ENCODE peak calls at places on chromosomes 4 and X, in eight cellular contexts. Q is HEK293T; C is activated T-cell treated with anti-CD3 and anti-CD28 coated beads, Interleukin-2, amount 50 U/mL, for 1 hour; D is non-pigmented ciliary epithelial cell; V is coronary artery; F is AG09319; L is iPS DF 19.7; Y is heart left ventricle. W is an unnamed sample.

GRCh38 chr4:129578336-129578735 is 482.4 kb downstream of the C4orf33 start:
- DNase-seq in L (no peak), V (no peak), Q (no peak), Y (no peak), C (no peak), D (no peak), F (no peak), W (no peak)

GRCh38 chr4:37938208-37938607 is 22.0 kb upstream of the PTTG2 start:
- DNase-seq in Y (no peak), F (no peak), L (no peak), V (no peak), C (no peak), D (no peak), Q (no peak), W (no peak)

GRCh38 chrX:33014086-33014485 is 197.3 kb downstream of the DMD start:
- DNase-seq in Y (no peak), C (no peak), Q (no peak), F (no peak), D (no peak), L (no peak), V (no peak), W (no peak)

GRCh38 chr4:143356493-143356892 is 19.8 kb downstream of the GAB1 start:
- DNase-seq in L (no peak), Y (no peak), C (no peak), Q (no peak), F (no peak), D (no peak), V (no peak), W (no peak)

GRCh38 chr4:124202106-124202505 is 510.4 kb downstream of the ANKRD50 start:
- DNase-seq in Q (no peak), C (no peak), F (no peak), Y (no peak), D (no peak), L (no peak), V (no peak), W (no peak)

GRCh38 chr4:156672492-156672891 is 299.1 kb downstream of the PDGFC start:
- DNase-seq in Q (no peak), V (no peak), F (no peak), C (no peak), L (no peak), Y (no peak), D (no peak), W (no peak)

GRCh38 chr4:168871686-168872085 is 138.4 kb downstream of the CBR4 start:
- DNase-seq in D (no peak), F (no peak), C (no peak), Q (no peak), V (no peak), L (no peak), Y (no peak), W (no peak)

GRCh38 chr4:47623916-47624554 is 139.0 kb downstream of the ATP10D start:
- DNase-seq in L (no peak), D (peak), Q (no peak), Y (no peak), V (no peak), F (no peak), C (no peak), W (no peak)

GRCh38 chrX:150035531-150035930 is 97.2 kb upstream of the EOLA2 start:
- DNase-seq in Q (no peak), D (no peak), L (no peak), Y (no peak), V (no peak), C (no peak), F (no peak), W (no peak)

GRCh38 chr4:73853246-73853704 is at the start of gene PF4V1:
- DNase-seq in V (no peak), D (no peak), F (no peak), C (no peak), L (no peak), Q (no peak), Y (no peak), W (no peak)

GRCh38 chr4:41505161-41505653 is 32.8 kb upstream of the LIMCH1 start:
- DNase-seq in D (no peak), F (no peak), Y (peak), C (no peak), L (no peak), Q (no peak), V (peak), W (no peak)

GRCh38 chr4:41878991-41879491 is 56.2 kb upstream of the TMEM33 start:
- DNase-seq in L (no peak), Y (no peak), V (no peak), Q (no peak), F (no peak), D (no peak), C (no peak), W (no peak)

GRCh38 chrX:39002466-39002865 is 201.2 kb downstream of the MID1IP1 start:
- DNase-seq in Q (no peak), D (no peak), F (no peak), L (no peak), V (no peak), C (no peak), Y (no peak), W (no peak)

GRCh38 chr4:100095729-100096595 is 94.3 kb downstream of the DDIT4L start:
- DNase-seq in Q (peak), F (peak), V (no peak), L (no peak), D (peak), C (peak), Y (peak), W (peak)

GRCh38 chrX:2311483-2311882 is 189.3 kb downstream of the DHRSX start:
- DNase-seq in Q (no peak), L (peak), C (no peak), F (no peak), V (no peak), D (no peak), Y (no peak), W (no peak)

GRCh38 chr4:142922720-142923119 is 76.6 kb upstream of the INPP4B start:
- DNase-seq in Q (no peak), V (no peak), C (no peak), L (no peak), F (no peak), D (no peak), Y (no peak), W (no peak)

GRCh38 chrX:18377802-18378201 is 23.3 kb upstream of the SCML2 start:
- DNase-seq in L (no peak), Q (peak), Y (no peak), F (no peak), C (no peak), D (no peak), V (no peak), W (no peak)

GRCh38 chrX:81201692-81202412 is at the start of the genes HMGN5 and SH3BGRL:
- DNase-seq in C (peak), L (peak), F (peak), V (peak), Q (peak), D (peak), Y (peak), W (peak)

GRCh38 chr4:184819786-184820185 is 6.0 kb downstream of the ACSL1 start:
- DNase-seq in C (no peak), F (no peak), L (no peak), V (no peak), D (no peak), Y (no peak), Q (no peak), W (no peak)

GRCh38 chrX:153968754-153969124 is 2.9 kb downstream of the HCFC1 start:
- DNase-seq in Y (peak), Q (peak), C (peak), D (no peak), L (no peak), F (no peak), V (no peak), W (no peak)

GRCh38 chrX:75784689-75785491 is at the start of gene MAGEE2:
- DNase-seq in Y (no peak), C (no peak), F (no peak), L (no peak), Q (no peak), V (no peak), D (no peak), W (no peak)

GRCh38 chr4:40395908-40396806 is 61.0 kb downstream of the CHRNA9 start:
- DNase-seq in L (peak), Y (peak), C (no peak), D (no peak), Q (peak), F (peak), V (no peak), W (no peak)

GRCh38 chr4:62209757-62210156 is 1009.6 kb downstream of the ADGRL3 start:
- DNase-seq in F (no peak), C (no peak), V (no peak), D (no peak), Q (no peak), Y (no peak), L (no peak), W (no peak)

GRCh38 chr4:155071962-155072361 is 136.5 kb upstream of the NPY2R start:
- DNase-seq in V (no peak), Y (no peak), L (no peak), C (no peak), F (no peak), D (no peak), Q (no peak), W (no peak)

GRCh38 chr4:122914938-122915337 is 7.5 kb downstream of the NUDT6 start:
- DNase-seq in V (no peak), F (no peak), Y (no peak), Q (no peak), L (no peak), D (peak), C (no peak), W (no peak)

GRCh38 chrX:35382966-35383365 is 415.2 kb upstream of the MAGEB16 start:
- DNase-seq in L (no peak), V (no peak), F (no peak), D (no peak), Y (no peak), Q (no peak), C (no peak), W (no peak)

GRCh38 chrX:153988493-153988892 is 15.9 kb downstream of the TMEM187 start:
- DNase-seq in V (no peak), F (no peak), Y (no peak), C (no peak), D (no peak), L (no peak), Q (no peak), W (no peak)

GRCh38 chrX:40694833-40695232 is 40.5 kb downstream of the MED14 start:
- DNase-seq in D (no peak), Q (no peak), Y (no peak), V (no peak), L (no peak), C (no peak), F (no peak), W (no peak)

GRCh38 chr4:181264908-181265307 is 978.3 kb upstream of the TENM3 start:
- DNase-seq in C (no peak), D (no peak), F (no peak), Q (no peak), Y (peak), V (no peak), L (no peak), W (no peak)

GRCh38 chrX:27728291-27728690 is 79.5 kb upstream of the MAGEB10 start:
- DNase-seq in V (no peak), L (no peak), D (no peak), Y (no peak), F (no peak), C (no peak), Q (no peak), W (no peak)

GRCh38 chr4:55609393-55609821 is 17.4 kb upstream of the PDCL2 start:
- DNase-seq in V (no peak), C (no peak), Q (no peak), L (no peak), F (peak), Y (no peak), D (no peak), W (no peak)

GRCh38 chr4:25358515-25359275 is 18.4 kb upstream of the ANAPC4 start:
- DNase-seq in Y (no peak), V (no peak), Q (no peak), F (no peak), L (no peak), C (no peak), D (no peak), W (no peak)

GRCh38 chrX:40148439-40149285 is 50.9 kb upstream of the BCOR start:
- DNase-seq in L (no peak), C (no peak), D (no peak), V (no peak), Y (no peak), Q (no peak), F (no peak), W (no peak)

GRCh38 chr4:145041378-145041777 is 56.6 kb downstream of the ANAPC10 start:
- DNase-seq in Y (no peak), C (no peak), F (no peak), L (no peak), D (no peak), Q (no peak), V (no peak), W (no peak)

GRCh38 chr4:15894923-15895411 is 43.6 kb downstream of the FGFBP1 start:
- DNase-seq in V (no peak), L (no peak), Y (no peak), Q (no peak), C (no peak), D (no peak), F (no peak), W (no peak)

GRCh38 chr4:113760852-113761681 is 471 bp downstream of the CAMK2D start:
- DNase-seq in C (peak), F (no peak), L (no peak), D (no peak), V (peak), Y (peak), Q (peak), W (peak)

GRCh38 chr4:138680251-138680650 is 335.3 kb upstream of the NOCT start:
- DNase-seq in L (no peak), Q (no peak), C (no peak), F (no peak), Y (no peak), D (no peak), V (no peak), W (no peak)

GRCh38 chrX:47176101-47176740 is 17.4 kb upstream of the UBA1 start:
- DNase-seq in C (peak), Q (no peak), V (no peak), D (no peak), F (no peak), Y (no peak), L (no peak), W (no peak)

GRCh38 chr4:125433453-125433852 is 118.7 kb downstream of the FAT4 start:
- DNase-seq in D (peak), L (no peak), V (no peak), F (peak), Q (no peak), Y (no peak), C (no peak), W (no peak)

W was measured in stimulated activated effector memory CD8-positive, alpha-beta T cell treated with anti-CD3 and anti-CD28 coated beads, Interleukin-12 subunit alpha, Interleukin-12 subunit beta, amount 100 ng/mL, for 72 hours.